ENCODE peak calls at places on chromosomes 1 and 21, in ten cellular contexts. O is MM.1S; Q is effector memory CD4-positive, alpha-beta T cell; G is neural progenitor cell; C is pancreas; B is cardiac muscle cell; I is stomach; U is GM06990; K is coronary artery; M is H1. S is an unnamed sample.

GRCh38 chr21:41764558-41765392 is 2.1 kb downstream of the RIPK4 start:
- DNase-seq in K (no peak), C (no peak), B (no peak), I (peak), Q (no peak), U (no peak), G (no peak), M (no peak), O (no peak), S (no peak)

GRCh38 chr1:5949074-5949760 is 43.0 kb downstream of the NPHP4 start:
- DNase-seq in I (no peak), U (no peak), O (no peak), B (no peak), Q (no peak), G (peak), K (peak), M (peak), C (no peak), S (no peak)

GRCh38 chr1:202279806-202280205 is 61.9 kb downstream of the UBE2T start:
- DNase-seq in U (no peak), B (no peak), M (no peak), C (no peak), K (no peak), O (no peak), Q (no peak), G (no peak), I (no peak), S (no peak)

GRCh38 chr1:16077430-16078245 is 4.2 kb upstream of the FAM131C start:
- DNase-seq in U (no peak), O (no peak), M (no peak), K (no peak), Q (no peak), C (no peak), I (no peak), G (peak), B (no peak), S (no peak)

GRCh38 chr1:46717654-46718053 is 1.3 kb downstream of the EFCAB14 start:
- DNase-seq in K (no peak), M (no peak), I (no peak), B (no peak), Q (no peak), C (no peak), O (no peak), G (no peak), U (no peak), S (no peak)

GRCh38 chr1:177384461-177384860 is 213.7 kb downstream of the BRINP2 start:
- DNase-seq in K (no peak), I (no peak), B (no peak), U (no peak), O (no peak), G (no peak), Q (no peak), C (no peak), M (no peak), S (no peak)

GRCh38 chr1:182629674-182630073 is 25.5 kb upstream of the RGS16 start:
- DNase-seq in M (no peak), G (peak), U (no peak), Q (peak), K (no peak), B (no peak), O (no peak), C (no peak), I (no peak), S (no peak)

GRCh38 chr1:20640183-20640597 is 6.9 kb downstream of the PINK1 start:
- DNase-seq in Q (peak), G (peak), B (peak), C (no peak), O (peak), M (peak), U (no peak), K (no peak), I (peak), S (no peak)

GRCh38 chr1:61887076-61887867 is 145.0 kb downstream of the PATJ start:
- DNase-seq in B (peak), Q (no peak), C (no peak), O (no peak), K (no peak), M (no peak), G (no peak), U (no peak), I (no peak), S (no peak)

GRCh38 chr1:21097744-21098143 is 79.0 kb downstream of the EIF4G3 start:
- DNase-seq in U (no peak), O (no peak), C (no peak), Q (no peak), M (no peak), B (no peak), I (no peak), G (no peak), K (no peak), S (no peak)

GRCh38 chr1:209510063-209510462 is 73.5 kb upstream of the CAMK1G start:
- DNase-seq in B (no peak), G (no peak), M (no peak), K (no peak), O (no peak), C (no peak), U (no peak), Q (no peak), I (no peak), S (no peak)

GRCh38 chr1:83764209-83764608 is 234.7 kb downstream of the TTLL7 start:
- DNase-seq in M (no peak), K (no peak), I (no peak), G (no peak), U (no peak), O (no peak), Q (no peak), B (no peak), C (no peak), S (no peak)

GRCh38 chr1:4655674-4656532 is 1.5 kb downstream of the AJAP1 start:
- DNase-seq in G (peak), U (no peak), B (peak), O (no peak), K (no peak), I (no peak), Q (no peak), C (peak), M (peak), S (peak)

GRCh38 chr1:227035316-227035715 is 95.2 kb downstream of the COQ8A start:
- DNase-seq in Q (no peak), O (no peak), G (no peak), K (no peak), U (no peak), M (no peak), B (no peak), I (no peak), C (no peak), S (no peak)

GRCh38 chr1:231694081-231694443 is 67.5 kb downstream of the DISC1 start:
- DNase-seq in M (no peak), Q (no peak), C (peak), B (no peak), K (no peak), O (no peak), G (no peak), I (no peak), U (no peak), S (no peak)

GRCh38 chr1:21324368-21325137 is 34.3 kb upstream of the ECE1 start:
- DNase-seq in O (no peak), M (no peak), U (peak), G (no peak), Q (peak), I (peak), C (peak), B (no peak), K (peak), S (peak)

GRCh38 chr1:154330669-154331068 is 5.3 kb downstream of the ATP8B2 start:
- DNase-seq in K (no peak), C (no peak), I (no peak), O (peak), G (no peak), B (no peak), Q (no peak), U (no peak), M (no peak), S (no peak)

GRCh38 chr1:154327466-154328317 is 2.4 kb downstream of the ATP8B2 start:
- DNase-seq in B (no peak), C (no peak), Q (no peak), I (peak), G (no peak), M (no peak), U (peak), O (peak), K (no peak), S (no peak)

GRCh38 chr1:154329551-154330131 is 4.3 kb downstream of the ATP8B2 start:
- DNase-seq in K (no peak), Q (no peak), C (no peak), M (no peak), G (no peak), O (peak), U (no peak), B (no peak), I (no peak), S (no peak)

GRCh38 chr1:154328318-154329151 is 3.2 kb downstream of the ATP8B2 start:
- DNase-seq in K (peak), C (peak), I (peak), M (peak), G (peak), U (peak), B (peak), O (peak), Q (peak), S (peak)

GRCh38 chr1:154329152-154329521 is 3.8 kb downstream of the ATP8B2 start:
- DNase-seq in C (no peak), B (peak), M (peak), U (no peak), O (no peak), G (peak), K (no peak), I (no peak), Q (no peak), S (no peak)
- H3K4me3 ChIP-seq in C (no peak), B (peak), M (peak), U (peak), O (peak), G (peak), K (peak), I (peak), Q (peak), S (no peak)

DNA sequence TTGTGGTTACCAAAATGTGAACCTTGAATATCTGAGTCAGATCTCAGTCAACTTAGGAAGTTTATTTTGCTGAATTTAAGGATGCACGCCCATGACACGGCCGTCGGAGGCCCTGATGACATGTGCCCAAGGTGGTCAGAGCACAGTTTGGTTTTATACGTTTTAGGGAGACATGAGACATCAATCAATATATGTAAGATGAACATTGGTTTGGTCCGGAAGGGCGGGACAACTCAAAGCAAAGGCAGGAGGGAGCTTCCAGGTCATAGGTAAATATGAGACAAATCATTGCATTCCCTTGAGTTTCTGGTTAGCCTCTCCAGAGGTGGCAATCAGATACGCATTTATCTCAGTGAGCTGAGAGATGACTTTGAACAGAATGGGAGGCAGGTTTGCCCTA is 1.0 kb upstream of the PRMT2 start:
- DNase-seq in B (no peak), I (no peak), G (no peak), M (no peak), Q (no peak), K (no peak), O (no peak), C (no peak), U (no peak), S (no peak)
- H3K4me3 ChIP-seq in B (peak), I (peak), G (peak), M (peak), Q (peak), K (peak), O (peak), C (no peak), U (no peak), S (no peak)

DNA sequence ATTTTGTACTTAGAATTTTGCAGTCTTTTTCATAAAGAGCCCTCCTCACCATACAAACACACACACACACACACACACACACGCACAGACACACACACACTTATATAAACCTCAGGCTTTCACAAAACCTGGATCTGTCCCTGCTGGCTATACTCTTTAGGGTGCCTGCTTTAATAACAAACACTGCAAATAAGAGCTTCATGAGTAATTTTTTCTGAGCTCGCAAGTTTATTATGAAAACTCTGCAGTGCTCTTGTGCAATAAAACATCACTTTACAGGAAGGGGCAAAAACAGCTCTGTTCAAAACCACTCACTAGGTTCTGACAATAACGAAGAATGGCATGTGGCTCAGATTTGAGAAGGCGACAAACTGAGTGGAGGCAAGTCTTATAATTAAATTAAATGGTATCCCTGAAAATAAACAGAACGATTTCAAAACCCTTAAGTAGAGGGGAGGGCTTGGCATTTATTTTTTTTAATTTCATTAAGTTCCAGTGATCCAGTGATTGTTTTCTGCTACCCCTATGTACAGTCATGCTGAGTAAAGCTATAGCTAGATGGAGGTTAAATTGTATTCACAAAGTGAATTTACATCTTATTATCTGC is 42.5 kb upstream of the CTPS1 start:
- DNase-seq in K (no peak), U (no peak), C (no peak), I (no peak), M (no peak), O (no peak), Q (no peak), G (no peak), B (no peak), S (peak)
- H3K4me3 ChIP-seq in K (no peak), U (no peak), C (no peak), I (no peak), M (no peak), O (no peak), Q (no peak), G (no peak), B (no peak), S (no peak)

GRCh38 chr1:38577937-38578443 is 281.6 kb downstream of the RRAGC start:
- DNase-seq in I (no peak), C (no peak), K (peak), B (no peak), Q (no peak), G (no peak), M (no peak), U (no peak), O (no peak), S (no peak)
- H3K4me3 ChIP-seq in I (peak), C (no peak), K (peak), B (peak), Q (no peak), G (peak), M (peak), U (peak), O (no peak), S (no peak)

GRCh38 chr21:31343030-31343510 is 991 bp downstream of the TIAM1 start:
- DNase-seq in I (no peak), Q (no peak), O (no peak), G (no peak), K (no peak), B (no peak), M (no peak), C (no peak), U (no peak), S (no peak)
- H3K4me3 ChIP-seq in I (peak), Q (peak), O (no peak), G (peak), K (peak), B (peak), M (peak), C (no peak), U (peak), S (no peak)

GRCh38 chr1:58813361-58813760 is 29.5 kb upstream of the JUN start:
- DNase-seq in M (no peak), I (no peak), G (no peak), Q (no peak), O (no peak), K (no peak), C (no peak), U (no peak), B (no peak), S (no peak)
- H3K4me3 ChIP-seq in M (no peak), I (no peak), G (no peak), Q (no peak), O (no peak), K (no peak), C (no peak), U (no peak), B (no peak), S (no peak)

GRCh38 chr1:9349331-9349851 is 56.7 kb downstream of the SPSB1 start:
- DNase-seq in K (no peak), M (no peak), I (no peak), Q (no peak), U (no peak), B (no peak), O (no peak), C (no peak), G (no peak), S (no peak)
- H3K4me3 ChIP-seq in K (no peak), M (no peak), I (no peak), Q (no peak), U (no peak), B (no peak), O (no peak), C (no peak), G (no peak), S (no peak)

DNA sequence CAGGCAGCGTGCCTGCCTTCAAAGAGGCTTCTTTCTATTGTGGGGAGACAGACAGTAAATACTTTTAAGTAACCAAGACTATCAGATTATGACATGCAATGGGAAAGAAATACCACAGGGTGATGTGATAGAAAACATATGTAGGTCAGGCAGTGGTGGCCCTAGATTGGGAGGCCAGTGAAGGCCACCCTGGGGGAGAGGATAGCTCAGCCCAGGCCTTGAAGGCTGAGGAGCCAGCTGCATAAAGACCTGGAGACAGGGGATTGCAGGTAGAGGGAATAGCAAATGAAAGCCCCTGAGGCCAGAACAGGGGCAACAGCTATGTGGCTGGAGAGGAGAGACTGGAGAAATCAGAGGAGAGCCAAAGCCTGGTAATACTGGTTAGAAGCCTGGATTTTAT is 4.0 kb downstream of the SOX13 start:
- DNase-seq in M (no peak), O (no peak), C (no peak), K (no peak), G (no peak), B (no peak), Q (no peak), U (no peak), I (no peak), S (no peak)
- H3K4me3 ChIP-seq in M (peak), O (no peak), C (no peak), K (peak), G (no peak), B (no peak), Q (no peak), U (no peak), I (no peak), S (no peak)

GRCh38 chr1:89566761-89567174 is 42.1 kb downstream of the LRRC8B start:
- DNase-seq in M (no peak), Q (no peak), O (no peak), G (peak), B (peak), I (no peak), U (no peak), C (peak), K (no peak), S (no peak)
- H3K4me3 ChIP-seq in M (peak), Q (no peak), O (no peak), G (peak), B (no peak), I (no peak), U (no peak), C (no peak), K (no peak), S (no peak)

S was measured in HL-60.